ENCODE peak calls at places on chromosomes 2 and 18, in seven cellular contexts. L is NB4; G is tibial artery; R is GM10248; V is kidney tubule cell; C is stimulated activated CD8-positive, alpha-beta memory T cell treated with anti-CD3 and anti-CD28 coated beads, Interleukin-2, amount 100 ng/mL, for 1 hour; Y is lung. F is an unnamed sample.
A peak's percentile ranks its signal among the peaks of the same experiment; 100 is the strongest.

GRCh38 chr2:127197475-127198385 is 22.4 kb downstream of the CYP27C1 start:
- DNase-seq in L (peak; percentile 91), G (no peak), R (no peak), V (peak; percentile 76), C (peak; percentile 6), Y (peak; percentile 50), F (peak; percentile 89)

GRCh38 chr18:25503567-25504081 is 151.7 kb upstream of the ZNF521 start:
- DNase-seq in L (peak; percentile 2), G (peak; percentile 74), R (no peak), V (peak; percentile 55), C (no peak), Y (peak; percentile 31), F (peak; percentile 72)

GRCh38 chr18:22318745-22319407 is 98.8 kb downstream of the CTAGE1 start:
- DNase-seq in L (peak; percentile 25), G (no peak), R (no peak), V (peak; percentile 7), C (no peak), Y (no peak), F (no peak)

GRCh38 chr2:144942516-144943256 is 422.8 kb upstream of the ZEB2 start:
- DNase-seq in L (no peak), G (no peak), R (no peak), V (peak; percentile 16), C (no peak), Y (no peak), F (no peak)

GRCh38 chr2:199704358-199705238 is 146.4 kb downstream of the FTCDNL1 start:
- DNase-seq in L (peak; percentile 83), G (no peak), R (peak; percentile 25), V (peak; percentile 43), C (no peak), Y (no peak), F (no peak)

GRCh38 chr2:129605654-129606053 is 373.8 kb upstream of the RAB6C start:
- DNase-seq in L (no peak), G (no peak), R (no peak), V (no peak), C (no peak), Y (no peak), F (no peak)

GRCh38 chr2:24106786-24107185 is 16.3 kb downstream of the PFN4 start:
- DNase-seq in L (no peak), G (no peak), R (no peak), V (no peak), C (no peak), Y (no peak), F (no peak)

GRCh38 chr2:220224711-220225519 is 597.5 kb downstream of the SLC4A3 start:
- DNase-seq in L (no peak), G (no peak), R (no peak), V (peak; percentile 69), C (no peak), Y (no peak), F (no peak)

GRCh38 chr2:59790186-59791142 is 763.0 kb downstream of the BCL11A start:
- DNase-seq in L (no peak), G (no peak), R (no peak), V (no peak), C (no peak), Y (no peak), F (no peak)

GRCh38 chr2:28185153-28185552 is 207.5 kb upstream of the FOSL2 start:
- DNase-seq in L (no peak), G (no peak), R (no peak), V (peak; percentile 38), C (no peak), Y (no peak), F (no peak)

GRCh38 chr18:5162111-5162510 is 34.9 kb downstream of the AKAIN1 start:
- DNase-seq in L (no peak), G (no peak), R (no peak), V (no peak), C (no peak), Y (no peak), F (no peak)

GRCh38 chr2:149627402-149627801 is 39.8 kb upstream of the MMADHC start:
- DNase-seq in L (no peak), G (no peak), R (no peak), V (no peak), C (no peak), Y (no peak), F (no peak)

GRCh38 chr2:214740867-214741266 is 68.6 kb downstream of the BARD1 start:
- DNase-seq in L (no peak), G (no peak), R (no peak), V (no peak), C (no peak), Y (no peak), F (no peak)

GRCh38 chr18:74951165-74951760 is 257.7 kb downstream of the PTGR3 start:
- DNase-seq in L (no peak), G (peak; percentile 83), R (peak; percentile 26), V (peak; percentile 83), C (no peak), Y (peak; percentile 76), F (peak; percentile 89)

GRCh38 chr18:57436965-57437333 is 1.8 kb downstream of the ONECUT2 start:
- DNase-seq in L (no peak), G (no peak), R (no peak), V (no peak), C (no peak), Y (no peak), F (no peak)